ENCODE peak calls at places on chromosomes 16 and 17, in six cellular contexts. One of them, this sample, is unnamed.

GRCh38 chr16:84948855-84949610 is 62.3 kb downstream of the ZDHHC7 start:
- DNase-seq in smooth muscle cell of the brain vasculature: no peak
- DNase-seq in HT-29: no peak
- DNase-seq in HTR-8/SVneo: no peak
- DNase-seq in hypothalamus: no peak
- DNase-seq in breast epithelium: no peak
- DNase-seq in this sample: no peak

GRCh38 chr17:1042486-1042885 is 45.6 kb downstream of the TIMM22 start:
- DNase-seq in smooth muscle cell of the brain vasculature: no peak
- DNase-seq in HTR-8/SVneo: no peak
- DNase-seq in HT-29: no peak
- DNase-seq in breast epithelium: no peak
- DNase-seq in hypothalamus: no peak
- DNase-seq in this sample: no peak

GRCh38 chr16:30927789-30928378 is 4.5 kb downstream of the FBXL19 start:
- DNase-seq in breast epithelium: peak
- DNase-seq in HTR-8/SVneo: no peak
- DNase-seq in hypothalamus: no peak
- DNase-seq in smooth muscle cell of the brain vasculature: no peak
- DNase-seq in HT-29: peak
- DNase-seq in this sample: peak

GRCh38 chr17:59859444-59860025 is 33.2 kb downstream of the TUBD1 start:
- DNase-seq in HTR-8/SVneo: no peak
- DNase-seq in hypothalamus: no peak
- DNase-seq in HT-29: peak
- DNase-seq in breast epithelium: no peak
- DNase-seq in smooth muscle cell of the brain vasculature: no peak
- DNase-seq in this sample: no peak

GRCh38 chr17:38568845-38569510 is 36.8 kb downstream of the SRCIN1 start:
- DNase-seq in smooth muscle cell of the brain vasculature: no peak
- DNase-seq in HTR-8/SVneo: no peak
- DNase-seq in breast epithelium: no peak
- DNase-seq in HT-29: no peak
- DNase-seq in hypothalamus: no peak
- DNase-seq in this sample: no peak

GRCh38 chr17:31586946-31587345 is 195.5 kb downstream of the RAB11FIP4 start:
- DNase-seq in HT-29: no peak
- DNase-seq in breast epithelium: no peak
- DNase-seq in hypothalamus: no peak
- DNase-seq in smooth muscle cell of the brain vasculature: no peak
- DNase-seq in HTR-8/SVneo: no peak
- DNase-seq in this sample: no peak

GRCh38 chr17:75365009-75365930 is 40.2 kb downstream of the GRB2 start:
- DNase-seq in breast epithelium: no peak
- DNase-seq in hypothalamus: no peak
- DNase-seq in HTR-8/SVneo: no peak
- DNase-seq in HT-29: no peak
- DNase-seq in smooth muscle cell of the brain vasculature: no peak
- DNase-seq in this sample: no peak

GRCh38 chr16:56848955-56849689 is 15.9 kb upstream of the SLC12A3 start:
- DNase-seq in HTR-8/SVneo: no peak
- DNase-seq in breast epithelium: no peak
- DNase-seq in HT-29: no peak
- DNase-seq in smooth muscle cell of the brain vasculature: no peak
- DNase-seq in hypothalamus: no peak
- DNase-seq in this sample: no peak

This sample was measured in gastrocnemius medialis.